ENCODE peak calls at places on chromosomes 16 and 17, in nine cellular contexts. Y, Z, J, X, S, F, C, I and G are unnamed samples.

GRCh38 chr17:27502526-27503324 is 46.5 kb downstream of the KSR1 start:
- DNase-seq in J (no peak), X (no peak), Z (peak; percentile 98), C (no peak), I (no peak), S (no peak), F (no peak), Y (no peak), G (no peak)

GRCh38 chr16:87121816-87122215 is 195.4 kb downstream of the C16orf95 start:
- DNase-seq in F (no peak), X (peak; percentile 29), Z (no peak), Y (no peak), J (no peak), S (no peak), C (no peak), I (no peak), G (no peak)

GRCh38 chr17:6599364-6599763 is 41.1 kb downstream of the KIAA0753 start:
- DNase-seq in F (no peak), X (no peak), S (no peak), Y (no peak), Z (no peak), I (no peak), C (no peak), J (peak; percentile 55), G (no peak)

GRCh38 chr17:81436294-81436849 is 41.1 kb downstream of the BAHCC1 start:
- DNase-seq in Z (no peak), Y (no peak), J (peak; percentile 56), C (no peak), F (no peak), X (no peak), S (no peak), I (no peak), G (no peak)

GRCh38 chr16:85112364-85112763 is at the start of gene CIBAR2:
- DNase-seq in I (no peak), Y (no peak), F (no peak), S (no peak), Z (no peak), C (no peak), X (no peak), J (peak; percentile 29), G (no peak)

GRCh38 chr16:84340305-84341040 is 27.9 kb upstream of the ATP2C2 start:
- DNase-seq in C (no peak), Y (no peak), S (peak; percentile 72), J (peak; percentile 26), I (no peak), X (peak; percentile 88), Z (no peak), F (no peak), G (peak; percentile 66)

GRCh38 chr16:25014500-25015147 is 545 bp downstream of the ARHGAP17 start:
- DNase-seq in S (peak; percentile 72), J (peak; percentile 47), F (peak; percentile 69), C (peak; percentile 81), Y (peak; percentile 54), I (peak; percentile 85), X (peak; percentile 76), Z (peak; percentile 54), G (peak; percentile 27)

GRCh38 chr16:20971420-20971819 is 70.8 kb downstream of the LYRM1 start:
- DNase-seq in F (no peak), X (no peak), J (no peak), C (no peak), S (no peak), I (no peak), Y (no peak), Z (no peak), G (peak; percentile 21)

GRCh38 chr17:10265100-10265810 is 66.8 kb upstream of the GAS7 start:
- DNase-seq in X (no peak), Z (peak; percentile 2), Y (no peak), F (no peak), I (no peak), J (no peak), S (no peak), C (no peak), G (no peak)

GRCh38 chr16:47043200-47043599 is 69.7 kb upstream of the DNAJA2 start:
- DNase-seq in C (no peak), F (no peak), J (no peak), S (no peak), Z (no peak), Y (no peak), X (no peak), I (no peak), G (no peak)

GRCh38 chr16:57628008-57628781 is at the start of gene ADGRG1:
- DNase-seq in X (no peak), S (peak; percentile 66), Z (peak; percentile 96), Y (peak; percentile 56), F (no peak), C (peak; percentile 84), I (peak; percentile 79), J (peak; percentile 93), G (peak; percentile 96)

GRCh38 chr17:69609495-69610315 is 195.2 kb downstream of the MAP2K6 start:
- DNase-seq in X (no peak), J (peak; percentile 33), F (no peak), S (no peak), C (no peak), Y (peak; percentile 18), I (no peak), Z (peak; percentile 34), G (peak; percentile 20)

GRCh38 chr17:27608330-27609230 is 22.4 kb upstream of the LGALS9 start:
- DNase-seq in F (no peak), X (no peak), Y (no peak), Z (no peak), I (peak; percentile 6), S (no peak), C (no peak), J (no peak), G (no peak)

GRCh38 chr17:38352245-38353083 is 820 bp downstream of the SOCS7 start:
- DNase-seq in Y (peak; percentile 41), Z (peak; percentile 29), S (peak; percentile 59), X (peak; percentile 77), F (no peak), C (no peak), J (no peak), I (peak; percentile 87), G (no peak)

GRCh38 chr17:12522743-12523181 is 142.9 kb upstream of the MYOCD start:
- DNase-seq in F (no peak), S (no peak), C (no peak), J (peak; percentile 92), I (no peak), Z (peak; percentile 79), X (no peak), Y (no peak), G (peak; percentile 36)

GRCh38 chr16:27316038-27316680 is 2.4 kb downstream of the IL4R start:
- DNase-seq in J (no peak), Z (no peak), S (no peak), Y (no peak), F (peak; percentile 53), I (no peak), C (peak; percentile 73), X (no peak), G (no peak)

GRCh38 chr16:10749680-10750035 is 6.0 kb downstream of the NUBP1 start:
- DNase-seq in J (no peak), Z (peak; percentile 15), I (no peak), C (no peak), F (no peak), X (peak; percentile 20), S (no peak), Y (no peak), G (no peak)

GRCh38 chr17:77483128-77483598 is 342.4 kb downstream of the SEC14L1 start:
- DNase-seq in Z (no peak), X (no peak), F (no peak), I (peak; percentile 53), Y (no peak), S (no peak), C (no peak), J (no peak), G (no peak)
- H3K27ac ChIP-seq in Z (no peak overlapping the region), X (no peak overlapping the region), F (no peak overlapping the region), I (no peak overlapping the region), Y (no peak overlapping the region), S (no peak overlapping the region), C (no peak overlapping the region), J (no peak overlapping the region), G (peak overlapping the region; percentile 34)

DNA sequence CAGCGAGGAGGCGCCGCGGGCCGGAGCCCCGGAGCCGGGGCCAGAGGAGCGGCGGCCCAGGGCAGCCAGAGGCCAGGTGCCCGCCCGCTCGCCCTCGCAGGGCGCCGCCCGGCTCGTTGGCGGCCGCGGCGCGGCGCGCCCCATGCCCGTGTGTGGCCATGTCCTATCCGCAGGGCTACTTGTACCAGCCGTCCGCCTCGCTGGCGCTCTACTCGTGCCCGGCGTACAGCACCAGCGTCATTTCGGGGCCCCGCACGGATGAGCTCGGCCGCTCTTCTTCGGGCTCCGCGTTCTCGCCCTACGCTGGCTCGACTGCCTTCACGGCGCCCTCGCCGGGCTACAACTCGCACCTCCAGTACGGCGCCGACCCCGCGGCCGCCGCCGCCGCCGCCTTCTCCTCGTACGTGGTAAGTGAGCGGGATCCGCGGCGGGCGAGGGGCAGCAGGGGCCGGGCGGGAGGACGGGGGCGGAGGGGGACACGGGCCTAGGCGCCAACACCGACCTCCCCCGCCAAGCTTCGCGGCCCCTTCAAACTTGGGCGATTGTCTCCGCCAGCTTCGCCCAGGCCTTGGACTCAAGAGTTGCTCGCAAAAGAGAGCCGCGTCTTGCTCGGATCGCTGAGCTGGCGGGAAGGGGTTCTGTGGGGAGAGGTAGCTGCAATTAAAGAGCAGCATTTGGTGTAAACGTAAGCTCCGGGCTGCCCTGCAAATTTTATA is 534 bp downstream of the IRX5 start:
- DNase-seq in S (no peak), Z (peak; percentile 53), F (no peak), I (peak; percentile 82), J (peak; percentile 58), C (no peak), Y (peak; percentile 30), X (peak; percentile 75), G (no peak)
- H3K27ac ChIP-seq in S (no peak overlapping the region), Z (no peak overlapping the region), F (no peak overlapping the region), I (peak overlapping the region; percentile 75), J (peak overlapping the region; percentile 73), C (peak overlapping the region; percentile 95), Y (no peak overlapping the region), X (peak overlapping the region; percentile 84), G (peak overlapping the region; percentile 62)

GRCh38 chr17:46930083-46930482 is 7.1 kb downstream of the GOSR2 start:
- DNase-seq in I (no peak), Y (no peak), C (no peak), Z (no peak), X (no peak), S (no peak), F (no peak), J (no peak), G (no peak)
- H3K27ac ChIP-seq in I (peak overlapping the region; percentile 39), Y (no peak overlapping the region), C (no peak overlapping the region), Z (no peak overlapping the region), X (no peak overlapping the region), S (peak overlapping the region; percentile 82), F (no peak overlapping the region), J (no peak overlapping the region), G (no peak overlapping the region)

GRCh38 chr17:39658346-39658745 is 6.8 kb upstream of the TCAP start:
- DNase-seq in I (no peak), J (no peak), Z (no peak), X (no peak), C (no peak), Y (no peak), F (no peak), S (no peak), G (no peak)
- H3K27ac ChIP-seq in I (peak overlapping the region; percentile 72), J (no peak overlapping the region), Z (no peak overlapping the region), X (peak overlapping the region; percentile 80), C (no peak overlapping the region), Y (no peak overlapping the region), F (no peak overlapping the region), S (no peak overlapping the region), G (peak overlapping the region; percentile 15)